ENCODE peak calls at places on chromosome 7, in seven cellular contexts. A is IMR-90, Y is neuronal stem cell, U is H1, C is H9, Q is mesenchymal stem cell, S is mesendoderm. L is an unnamed sample. For H3K79me1, the result is how much of the 10 kb centered on the place peaks cover.

GRCh38 chr7:24227068-24227467 is 56.9 kb upstream of the NPY start:
- DNase-seq in A (no peak), Y (no peak), U (no peak), C (no peak), Q (no peak), S (no peak), L (no peak)

GRCh38 chr7:73838642-73839041 is 3.7 kb downstream of the METTL27 start:
- DNase-seq in A (no peak), Y (no peak), U (no peak), C (no peak), Q (no peak), S (no peak), L (no peak)

GRCh38 chr7:81632418-81632817 is 137.4 kb downstream of the HGF start:
- DNase-seq in A (peak), Y (no peak), U (no peak), C (no peak), Q (no peak), S (peak), L (no peak)

GRCh38 chr7:99407849-99408346 is 499 bp downstream of the PDAP1 start:
- DNase-seq in A (peak), Y (no peak), U (no peak), C (no peak), Q (peak), S (peak), L (peak)

GRCh38 chr7:137316643-137317042 is 26.9 kb downstream of the PTN start:
- DNase-seq in A (no peak), Y (no peak), U (no peak), C (no peak), Q (no peak), S (no peak), L (no peak)

GRCh38 chr7:38398725-38399321 is 125.4 kb upstream of the TARP start:
- DNase-seq in A (peak), Y (peak), U (peak), C (peak), Q (peak), S (peak), L (peak)

GRCh38 chr7:66974986-66975590 is 20.3 kb downstream of the SBDS start:
- DNase-seq in A (no peak), Y (no peak), U (no peak), C (no peak), Q (no peak), S (peak), L (no peak)

GRCh38 chr7:5284304-5285281 is 1.9 kb downstream of the SLC29A4 start:
- DNase-seq in A (no peak), Y (no peak), U (peak), C (peak), Q (peak), S (peak), L (no peak)

GRCh38 chr7:7228472-7228871 is 46.1 kb downstream of the C1GALT1 start:
- DNase-seq in A (peak), Y (no peak), U (no peak), C (no peak), Q (peak), S (no peak), L (no peak)

GRCh38 chr7:85074016-85074415 is 112.8 kb downstream of the SEMA3D start:
- DNase-seq in A (peak), Y (no peak), U (no peak), C (no peak), Q (no peak), S (no peak), L (no peak)

GRCh38 chr7:68984331-68984730 is 613.9 kb upstream of the AUTS2 start:
- DNase-seq in A (no peak), Y (no peak), U (no peak), C (no peak), Q (no peak), S (no peak), L (no peak)

GRCh38 chr7:66050337-66050957 is 25.2 kb upstream of the ASL start:
- DNase-seq in A (no peak), Y (no peak), U (no peak), C (no peak), Q (no peak), S (no peak), L (no peak)

GRCh38 chr7:83821866-83822265 is 172.9 kb upstream of the SEMA3E start:
- DNase-seq in A (no peak), Y (no peak), U (no peak), C (no peak), Q (no peak), S (no peak), L (no peak)
- H3K23ac ChIP-seq in A (no peak), Y (no peak), U (no peak), C (no peak), Q (no peak), S (no peak), L (no peak)

GRCh38 chr7:114986805-114987204 is 64.9 kb downstream of the MDFIC start:
- DNase-seq in A (peak), Y (no peak), U (no peak), C (no peak), Q (peak), S (peak), L (no peak)
- H3K79me1 ChIP-seq in A (under half), Y (under half), U (under half), C (under half), Q (under half), S (under half), L (under half)

GRCh38 chr7:47440320-47440719 is 141.6 kb downstream of the TNS3 start:
- DNase-seq in A (no peak), Y (no peak), U (no peak), C (no peak), Q (no peak), S (no peak), L (no peak)

GRCh38 chr7:47438411-47439029 is 143.4 kb downstream of the TNS3 start:
- DNase-seq in A (no peak), Y (no peak), U (no peak), C (no peak), Q (no peak), S (no peak), L (no peak)

GRCh38 chr7:47441796-47442744 is 139.8 kb downstream of the TNS3 start:
- DNase-seq in A (no peak), Y (no peak), U (no peak), C (no peak), Q (peak), S (no peak), L (no peak)

GRCh38 chr7:47435889-47436312 is 146.0 kb downstream of the TNS3 start:
- DNase-seq in A (peak), Y (peak), U (no peak), C (peak), Q (peak), S (peak), L (peak)

GRCh38 chr7:47439181-47439667 is 142.7 kb downstream of the TNS3 start:
- DNase-seq in A (no peak), Y (no peak), U (no peak), C (no peak), Q (no peak), S (no peak), L (no peak)
- H3K23ac ChIP-seq in A (no peak), Y (no peak), U (no peak), C (no peak), Q (no peak), S (no peak), L (no peak)

GRCh38 chr7:156765901-156766656 is 125.5 kb downstream of the RNF32 start:
- DNase-seq in A (no peak), Y (no peak), U (no peak), C (no peak), Q (no peak), S (no peak), L (no peak)

GRCh38 chr7:156766666-156767065 is 126.1 kb downstream of the RNF32 start:
- DNase-seq in A (no peak), Y (no peak), U (no peak), C (no peak), Q (no peak), S (peak), L (peak)

GRCh38 chr7:156768698-156769472 is 124.1 kb downstream of the LMBR1 start:
- DNase-seq in A (no peak), Y (no peak), U (no peak), C (no peak), Q (no peak), S (peak), L (peak)

GRCh38 chr7:156764016-156764669 is 123.6 kb downstream of the RNF32 start:
- DNase-seq in A (peak), Y (no peak), U (no peak), C (peak), Q (peak), S (peak), L (peak)

GRCh38 chr7:156764766-156765165 is 124.2 kb downstream of the RNF32 start:
- DNase-seq in A (no peak), Y (no peak), U (no peak), C (no peak), Q (no peak), S (no peak), L (no peak)
- H3K79me1 ChIP-seq in A (under half), Y (under half), U (under half), C (under half), Q (under half), S (under half), L (under half)

GRCh38 chr7:10720042-10720441 is 253.6 kb upstream of the PHF14 start:
- DNase-seq in A (no peak), Y (no peak), U (no peak), C (no peak), Q (no peak), S (no peak), L (no peak)
- H3K23ac ChIP-seq in A (no peak), Y (no peak), U (no peak), C (no peak), Q (no peak), S (no peak), L (no peak)

GRCh38 chr7:78383096-78383495 is 584.5 kb downstream of the PHTF2 start:
- DNase-seq in A (no peak), Y (no peak), U (no peak), C (no peak), Q (no peak), S (no peak), L (no peak)

GRCh38 chr7:78379148-78379547 is 580.6 kb downstream of the PHTF2 start:
- DNase-seq in A (peak), Y (no peak), U (no peak), C (no peak), Q (peak), S (no peak), L (no peak)

DNA sequence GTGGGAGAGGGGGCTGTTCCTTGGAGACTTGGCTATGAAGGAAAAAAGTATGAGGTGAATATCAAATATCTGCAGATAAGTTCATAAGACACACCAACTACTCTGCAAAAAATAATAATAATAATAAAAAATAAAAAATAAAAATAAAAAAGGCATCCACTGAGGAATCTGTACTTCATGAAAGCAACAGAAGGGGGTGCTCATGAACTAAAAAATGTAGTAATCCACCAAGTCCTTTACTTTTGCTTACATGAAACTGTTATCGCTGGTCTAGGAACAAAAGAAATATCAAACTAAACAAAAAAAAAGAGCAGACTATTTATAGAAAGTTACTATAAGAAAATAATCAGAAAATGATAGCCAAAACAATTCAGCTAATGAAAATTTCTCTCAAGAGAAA is 579.0 kb downstream of the PHTF2 start:
- DNase-seq in A (no peak), Y (no peak), U (no peak), C (no peak), Q (no peak), S (no peak), L (no peak)
- H3K79me1 ChIP-seq in A (under half), Y (under half), U (under half), C (under half), Q (under half), S (under half), L (under half)

L was measured in trophoblast cell.